ENCODE peak calls at places on chromosomes 1 and 21, in five cellular contexts. S is CD8-positive, alpha-beta memory T cell; L is lower leg skin; C is transverse colon; X is SK-N-SH. V is an unnamed sample.
A peak's percentile ranks its signal among the peaks of the same experiment; 100 is the strongest.

GRCh38 chr1:204294371-204294770 is 65.4 kb downstream of the PLEKHA6 start:
- DNase-seq in S (no peak), L (peak; percentile 92), C (peak; percentile 34), X (no peak), V (peak; percentile 97)

GRCh38 chr1:225554216-225554812 is 98.6 kb downstream of the ENAH start:
- DNase-seq in S (no peak), C (no peak), X (peak; percentile 53), L (no peak), V (peak; percentile 56)

GRCh38 chr1:22915816-22916468 is 56.7 kb downstream of the LACTBL1 start:
- DNase-seq in L (no peak), X (no peak), C (no peak), S (no peak), V (no peak)

GRCh38 chr21:44920694-44921604 is at the start of gene ITGB2:
- DNase-seq in S (peak; percentile 69), L (no peak), X (no peak), C (peak; percentile 57), V (no peak)

GRCh38 chr21:17775431-17776126 is 43.6 kb downstream of the C21orf91 start:
- DNase-seq in C (peak; percentile 42), S (peak; percentile 75), X (no peak), L (no peak), V (no peak)

GRCh38 chr1:54234284-54234683 is 34.3 kb downstream of the MRPL37 start:
- DNase-seq in C (no peak), X (no peak), S (no peak), L (no peak), V (no peak)

GRCh38 chr1:10530281-10530740 is 55.6 kb downstream of the PEX14 start:
- DNase-seq in C (peak; percentile 45), S (no peak), L (no peak), X (peak; percentile 73), V (peak; percentile 55)

GRCh38 chr1:83499998-83500397 is 498.9 kb downstream of the TTLL7 start:
- DNase-seq in L (no peak), S (no peak), C (no peak), X (no peak), V (no peak)

GRCh38 chr1:26126321-26127084 is 14.9 kb downstream of the PDIK1L start:
- DNase-seq in S (peak; percentile 88), C (peak; percentile 56), L (no peak), X (no peak), V (peak; percentile 51)

GRCh38 chr1:204390731-204391466 is 20.7 kb downstream of the PPP1R15B start:
- DNase-seq in X (no peak), C (no peak), S (no peak), L (no peak), V (peak; percentile 39)

GRCh38 chr1:26411624-26412074 is 1.0 kb downstream of the LIN28A start:
- DNase-seq in L (no peak), X (no peak), C (no peak), S (no peak), V (no peak)

GRCh38 chr1:175673236-175674150 is 69.9 kb downstream of the TNR start:
- DNase-seq in L (peak; percentile 42), C (no peak), S (no peak), X (no peak), V (no peak)

GRCh38 chr1:94081566-94082344 is 39.2 kb downstream of the ABCA4 start:
- DNase-seq in X (no peak), S (no peak), L (peak; percentile 67), C (no peak), V (peak; percentile 55)

GRCh38 chr1:32963746-32964460 is 706 bp downstream of the RNF19B start:
- DNase-seq in C (peak; percentile 72), S (peak; percentile 65), X (peak; percentile 84), L (peak; percentile 94), V (peak; percentile 58)

DNA sequence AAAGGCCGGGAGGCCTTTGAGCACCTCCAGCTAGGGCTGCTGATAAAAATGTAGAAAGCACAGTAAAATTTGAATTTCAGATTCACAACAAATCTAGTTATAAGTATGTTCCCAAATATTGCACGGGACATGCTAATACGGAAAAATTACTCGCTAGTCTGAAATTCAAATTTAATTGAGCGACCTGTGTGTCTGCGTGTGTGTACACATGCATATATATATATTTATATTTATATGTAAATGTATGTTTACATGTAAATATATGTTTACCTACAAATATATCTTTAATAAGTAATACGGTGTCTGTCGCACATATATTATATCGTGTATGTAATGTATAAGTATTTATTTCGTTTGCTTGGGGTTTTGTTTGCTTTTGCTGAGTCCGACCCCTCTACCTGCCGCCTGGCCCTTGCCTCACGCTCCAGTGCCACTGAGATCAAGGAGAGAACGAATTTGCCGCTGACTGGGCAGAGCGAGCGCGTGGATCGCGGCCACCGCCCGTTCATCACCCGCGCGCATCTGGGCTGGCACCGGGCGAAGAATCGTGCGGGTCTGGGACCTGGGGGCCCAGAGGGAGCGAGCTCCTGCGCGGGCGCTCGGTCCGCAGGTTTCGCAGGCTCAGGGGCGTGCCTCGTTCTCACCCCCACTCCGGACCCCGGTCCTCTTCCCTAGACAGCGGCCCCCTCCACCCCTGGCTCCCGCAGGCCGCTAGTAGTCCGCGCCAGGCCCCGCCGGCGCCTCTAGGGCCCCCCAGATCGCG is 526 bp upstream of the WRAP73 start:
- DNase-seq in L (no peak), C (no peak), X (no peak), S (no peak), V (no peak)
- H3K4me3 ChIP-seq in L (no peak overlapping the region), C (peak overlapping the region; percentile 86), X (peak overlapping the region; percentile 83), S (peak overlapping the region; percentile 88), V (peak overlapping the region; percentile 5)

GRCh38 chr1:235325139-235325538 is 2.8 kb downstream of the ARID4B start:
- DNase-seq in S (no peak), X (no peak), L (no peak), C (no peak), V (no peak)
- H3K4me3 ChIP-seq in S (peak overlapping the region; percentile 27), X (peak overlapping the region; percentile 81), L (no peak overlapping the region), C (no peak overlapping the region), V (peak overlapping the region; percentile 98)

GRCh38 chr1:46246548-46247432 is 773 bp upstream of the RAD54L start:
- DNase-seq in X (peak; percentile 75), C (peak; percentile 65), L (peak; percentile 88), S (no peak), V (peak; percentile 51)
- H3K4me3 ChIP-seq in X (peak overlapping the region; percentile 89), C (peak overlapping the region; percentile 47), L (peak overlapping the region; percentile 44), S (peak overlapping the region; percentile 95), V (peak overlapping the region; percentile 81)

DNA sequence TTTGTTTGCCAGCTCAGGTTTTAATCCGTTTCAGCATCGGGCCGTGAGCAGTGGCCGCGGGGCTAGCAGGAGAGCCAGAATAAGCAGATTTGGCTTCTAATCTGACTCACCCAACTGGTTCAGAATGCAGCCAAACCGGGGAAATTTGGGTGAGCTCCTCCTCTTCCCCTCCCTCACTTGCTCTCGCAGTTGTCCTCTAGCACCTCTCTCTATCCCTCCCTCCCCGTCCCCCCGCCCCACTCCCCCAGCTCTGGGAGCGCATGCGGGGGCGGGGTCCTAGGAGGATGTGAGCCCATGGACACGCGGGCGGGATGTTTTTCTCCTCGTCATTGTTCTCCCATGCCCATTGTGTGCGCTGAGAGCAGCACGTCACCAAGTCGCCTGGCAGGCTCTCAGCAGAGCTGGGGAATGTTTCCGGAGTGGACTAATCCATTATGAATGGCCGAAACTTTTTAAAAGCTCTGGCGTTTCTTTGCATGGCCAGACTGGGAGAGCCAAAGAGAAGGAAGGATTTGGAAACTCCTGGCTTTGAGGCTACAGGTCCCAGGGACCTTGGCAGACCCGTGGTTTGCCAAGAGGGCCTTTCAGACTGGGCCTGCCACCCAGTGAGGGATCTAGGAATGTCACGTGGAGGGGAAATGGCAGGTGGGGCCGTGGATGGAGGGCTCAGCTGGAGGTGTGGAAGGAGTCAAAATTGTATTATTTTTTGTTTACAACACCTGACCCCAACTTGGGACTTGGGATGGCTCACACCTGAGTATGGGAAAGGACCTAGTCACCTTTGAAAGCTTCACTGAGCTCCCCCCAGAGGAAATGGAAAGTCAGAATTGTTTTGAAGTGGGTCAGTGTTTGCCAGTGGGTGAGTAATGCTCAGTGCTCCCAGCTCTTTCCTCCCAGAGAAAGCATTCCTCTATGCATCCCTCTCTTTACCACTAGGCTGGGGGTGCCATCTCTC is 39.2 kb downstream of the CDK18 start:
- DNase-seq in X (peak; percentile 78), L (peak; percentile 94), C (peak; percentile 54), S (no peak), V (peak; percentile 43)
- H3K4me3 ChIP-seq in X (no peak overlapping the region), L (no peak overlapping the region), C (peak overlapping the region; percentile 17), S (no peak overlapping the region), V (no peak overlapping the region)

V was measured in fibroblast of villous mesenchyme.